ENCODE peak calls at places on chromosomes 13 and 19, in ten cellular contexts. G, W, T, L, C, V, N, F, E and Q are unnamed samples.

GRCh38 chr19:40283414-40284250 is 1.5 kb downstream of the AKT2 start:
- DNase-seq in G (no peak), W (no peak), T (no peak), L (no peak), C (no peak), V (no peak), N (no peak), F (no peak), E (no peak), Q (no peak)

GRCh38 chr19:52535831-52536800 is 8.6 kb downstream of the ZNF808 start:
- DNase-seq in G (peak; percentile 63), W (peak; percentile 90), T (peak; percentile 76), L (peak; percentile 86), C (peak; percentile 86), V (peak; percentile 76), N (peak; percentile 72), F (no peak), E (peak; percentile 31), Q (peak; percentile 92)

GRCh38 chr19:40612831-40613668 is 11.9 kb downstream of the LTBP4 start:
- DNase-seq in G (no peak), W (peak; percentile 87), T (peak; percentile 70), L (peak; percentile 78), C (peak; percentile 40), V (no peak), N (no peak), F (no peak), E (no peak), Q (no peak)

GRCh38 chr13:114110091-114110829 is 22.2 kb downstream of the RASA3 start:
- DNase-seq in G (no peak), W (peak; percentile 46), T (peak; percentile 72), L (peak; percentile 86), C (peak; percentile 70), V (no peak), N (peak; percentile 95), F (no peak), E (no peak), Q (peak; percentile 71)

GRCh38 chr19:47619763-47620162 is 10.8 kb downstream of the BICRA start:
- DNase-seq in G (no peak), W (no peak), T (no peak), L (no peak), C (no peak), V (no peak), N (no peak), F (no peak), E (no peak), Q (no peak)

GRCh38 chr13:112127564-112127963 is 60.6 kb downstream of the SOX1 start:
- DNase-seq in G (no peak), W (no peak), T (no peak), L (no peak), C (no peak), V (no peak), N (no peak), F (no peak), E (no peak), Q (no peak)

GRCh38 chr13:35347679-35348205 is 128.7 kb downstream of the MAB21L1 start:
- DNase-seq in G (no peak), W (no peak), T (no peak), L (no peak), C (no peak), V (no peak), N (no peak), F (no peak), E (no peak), Q (no peak)

GRCh38 chr19:31502536-31503170 is 153.4 kb upstream of the TSHZ3 start:
- DNase-seq in G (no peak), W (no peak), T (no peak), L (no peak), C (no peak), V (no peak), N (no peak), F (no peak), E (no peak), Q (no peak)

GRCh38 chr19:12723643-12724426 is at the start of gene TNPO2:
- DNase-seq in G (peak; percentile 70), W (peak; percentile 65), T (peak; percentile 53), L (peak; percentile 87), C (peak; percentile 44), V (no peak), N (peak; percentile 63), F (no peak), E (peak; percentile 46), Q (peak; percentile 74)

GRCh38 chr19:55253842-55254624 is 4.8 kb downstream of the PPP6R1 start:
- DNase-seq in G (no peak), W (peak; percentile 46), T (peak; percentile 74), L (peak; percentile 90), C (peak; percentile 57), V (no peak), N (peak; percentile 91), F (no peak), E (no peak), Q (peak; percentile 87)

GRCh38 chr19:56423985-56424353 is 19.8 kb downstream of the ZNF583 start:
- DNase-seq in G (no peak), W (no peak), T (no peak), L (no peak), C (no peak), V (no peak), N (no peak), F (no peak), E (no peak), Q (no peak)

GRCh38 chr13:37701972-37702371 is 103.4 kb upstream of the POSTN start:
- DNase-seq in G (peak; percentile 55), W (no peak), T (no peak), L (no peak), C (no peak), V (no peak), N (no peak), F (peak; percentile 20), E (no peak), Q (no peak)

GRCh38 chr19:45099465-45100201 is 6.7 kb downstream of the PPP1R37 start:
- DNase-seq in G (no peak), W (no peak), T (no peak), L (no peak), C (no peak), V (no peak), N (no peak), F (no peak), E (no peak), Q (no peak)

GRCh38 chr13:99132295-99132835 is 68.3 kb upstream of the UBAC2 start:
- DNase-seq in G (no peak), W (no peak), T (no peak), L (no peak), C (no peak), V (no peak), N (no peak), F (no peak), E (no peak), Q (no peak)

GRCh38 chr19:2186071-2186846 is 22.5 kb downstream of the DOT1L start:
- DNase-seq in G (peak; percentile 99), W (no peak), T (no peak), L (no peak), C (no peak), V (peak; percentile 62), N (no peak), F (no peak), E (no peak), Q (no peak)

GRCh38 chr19:17159466-17160393 is 55.4 kb upstream of the USE1 start:
- DNase-seq in G (no peak), W (no peak), T (no peak), L (peak; percentile 44), C (no peak), V (no peak), N (no peak), F (no peak), E (no peak), Q (no peak)